ENCODE peak calls at places on chromosomes 2 and 18, in eight cellular contexts. One of them, this sample, is unnamed.

GRCh38 chr18:60446821-60447220 is 74.2 kb upstream of the MC4R start:
- DNase-seq in GM23248: peak
- DNase-seq in mesenchymal stem cell: no peak
- DNase-seq in uterus: no peak
- DNase-seq in cardiac muscle cell: no peak
- DNase-seq in mammary epithelial cell: no peak
- DNase-seq in A549: no peak
- DNase-seq in foreskin keratinocyte: no peak
- DNase-seq in this sample: no peak

GRCh38 chr2:204282525-204282924 is 262.8 kb upstream of the PARD3B start:
- DNase-seq in cardiac muscle cell: no peak
- DNase-seq in foreskin keratinocyte: peak
- DNase-seq in A549: peak
- DNase-seq in GM23248: no peak
- DNase-seq in mammary epithelial cell: peak
- DNase-seq in mesenchymal stem cell: peak
- DNase-seq in uterus: no peak
- DNase-seq in this sample: no peak

GRCh38 chr2:222952204-222952603 is 91.4 kb downstream of the ACSL3 start:
- DNase-seq in mesenchymal stem cell: no peak
- DNase-seq in cardiac muscle cell: no peak
- DNase-seq in uterus: no peak
- DNase-seq in GM23248: no peak
- DNase-seq in A549: no peak
- DNase-seq in mammary epithelial cell: no peak
- DNase-seq in foreskin keratinocyte: no peak
- DNase-seq in this sample: no peak

GRCh38 chr18:71431689-71432088 is 1112.5 kb downstream of the CBLN2 start:
- DNase-seq in uterus: no peak
- DNase-seq in mammary epithelial cell: no peak
- DNase-seq in mesenchymal stem cell: no peak
- DNase-seq in A549: no peak
- DNase-seq in cardiac muscle cell: no peak
- DNase-seq in foreskin keratinocyte: no peak
- DNase-seq in GM23248: no peak
- DNase-seq in this sample: no peak

GRCh38 chr2:176931588-176932563 is 280.7 kb upstream of the HNRNPA3 start:
- DNase-seq in cardiac muscle cell: peak
- DNase-seq in A549: peak
- DNase-seq in GM23248: peak
- DNase-seq in mammary epithelial cell: peak
- DNase-seq in foreskin keratinocyte: peak
- DNase-seq in uterus: no peak
- DNase-seq in mesenchymal stem cell: peak
- DNase-seq in this sample: no peak

GRCh38 chr2:234678721-234679120 is 181.8 kb upstream of the ARL4C start:
- DNase-seq in mesenchymal stem cell: peak
- DNase-seq in GM23248: peak
- DNase-seq in cardiac muscle cell: peak
- DNase-seq in mammary epithelial cell: no peak
- DNase-seq in A549: no peak
- DNase-seq in uterus: no peak
- DNase-seq in foreskin keratinocyte: no peak
- DNase-seq in this sample: no peak

GRCh38 chr2:190837991-190838390 is 42.6 kb upstream of the GLS start:
- DNase-seq in uterus: no peak
- DNase-seq in foreskin keratinocyte: peak
- DNase-seq in GM23248: peak
- DNase-seq in cardiac muscle cell: peak
- DNase-seq in mesenchymal stem cell: peak
- DNase-seq in A549: no peak
- DNase-seq in mammary epithelial cell: peak
- DNase-seq in this sample: no peak

GRCh38 chr2:11163439-11164317 is 8.4 kb downstream of the SLC66A3 start:
- DNase-seq in mesenchymal stem cell: no peak
- DNase-seq in uterus: no peak
- DNase-seq in foreskin keratinocyte: no peak
- DNase-seq in GM23248: no peak
- DNase-seq in mammary epithelial cell: no peak
- DNase-seq in A549: no peak
- DNase-seq in cardiac muscle cell: no peak
- DNase-seq in this sample: no peak

GRCh38 chr2:132670961-132671781 is 1.2 kb upstream of the LYPD1 start:
- DNase-seq in mammary epithelial cell: peak
- DNase-seq in uterus: no peak
- DNase-seq in GM23248: peak
- DNase-seq in A549: peak
- DNase-seq in foreskin keratinocyte: peak
- DNase-seq in mesenchymal stem cell: peak
- DNase-seq in cardiac muscle cell: peak
- DNase-seq in this sample: no peak

GRCh38 chr18:77300579-77300978 is 50.9 kb downstream of the GALR1 start:
- DNase-seq in uterus: no peak
- DNase-seq in mesenchymal stem cell: no peak
- DNase-seq in cardiac muscle cell: no peak
- DNase-seq in A549: no peak
- DNase-seq in GM23248: no peak
- DNase-seq in mammary epithelial cell: no peak
- DNase-seq in foreskin keratinocyte: no peak
- DNase-seq in this sample: no peak

GRCh38 chr2:208163489-208163888 is at the start of gene CRYGA:
- DNase-seq in A549: no peak
- DNase-seq in uterus: no peak
- DNase-seq in GM23248: no peak
- DNase-seq in cardiac muscle cell: no peak
- DNase-seq in mammary epithelial cell: no peak
- DNase-seq in foreskin keratinocyte: no peak
- DNase-seq in mesenchymal stem cell: no peak
- DNase-seq in this sample: no peak

GRCh38 chr2:38076710-38077430 is 919 bp upstream of the CYP1B1 start:
- DNase-seq in cardiac muscle cell: peak
- DNase-seq in foreskin keratinocyte: peak
- DNase-seq in A549: peak
- DNase-seq in GM23248: peak
- DNase-seq in mesenchymal stem cell: peak
- DNase-seq in mammary epithelial cell: peak
- DNase-seq in uterus: peak
- DNase-seq in this sample: no peak

GRCh38 chr18:11146238-11146946 is 3.0 kb downstream of the PIEZO2 start:
- DNase-seq in mammary epithelial cell: no peak
- DNase-seq in cardiac muscle cell: no peak
- DNase-seq in foreskin keratinocyte: no peak
- DNase-seq in mesenchymal stem cell: no peak
- DNase-seq in GM23248: no peak
- DNase-seq in A549: no peak
- DNase-seq in uterus: no peak
- DNase-seq in this sample: no peak

GRCh38 chr2:119062652-119063051 is 95.9 kb downstream of the C1QL2 start:
- DNase-seq in mesenchymal stem cell: no peak
- DNase-seq in mammary epithelial cell: no peak
- DNase-seq in cardiac muscle cell: no peak
- DNase-seq in GM23248: no peak
- DNase-seq in A549: no peak
- DNase-seq in foreskin keratinocyte: no peak
- DNase-seq in uterus: no peak
- DNase-seq in this sample: no peak

GRCh38 chr2:240252191-240252871 is 111.9 kb upstream of the OTOS start:
- DNase-seq in A549: no peak
- DNase-seq in mammary epithelial cell: no peak
- DNase-seq in uterus: no peak
- DNase-seq in cardiac muscle cell: no peak
- DNase-seq in foreskin keratinocyte: no peak
- DNase-seq in GM23248: no peak
- DNase-seq in mesenchymal stem cell: no peak
- DNase-seq in this sample: no peak

GRCh38 chr2:240250985-240251847 is 110.8 kb upstream of the OTOS start:
- DNase-seq in uterus: peak
- DNase-seq in A549: peak
- DNase-seq in mesenchymal stem cell: peak
- DNase-seq in cardiac muscle cell: peak
- DNase-seq in mammary epithelial cell: peak
- DNase-seq in foreskin keratinocyte: peak
- DNase-seq in GM23248: peak
- DNase-seq in this sample: peak

GRCh38 chr2:240250150-240250984 is 109.9 kb upstream of the OTOS start:
- DNase-seq in GM23248: no peak
- DNase-seq in cardiac muscle cell: no peak
- DNase-seq in A549: no peak
- DNase-seq in mammary epithelial cell: no peak
- DNase-seq in mesenchymal stem cell: no peak
- DNase-seq in uterus: no peak
- DNase-seq in foreskin keratinocyte: no peak
- DNase-seq in this sample: no peak

GRCh38 chr2:240252872-240253511 is 112.5 kb upstream of the OTOS start:
- DNase-seq in cardiac muscle cell: no peak
- DNase-seq in mammary epithelial cell: no peak
- DNase-seq in GM23248: no peak
- DNase-seq in foreskin keratinocyte: no peak
- DNase-seq in A549: no peak
- DNase-seq in uterus: no peak
- DNase-seq in mesenchymal stem cell: no peak
- DNase-seq in this sample: no peak

DNA sequence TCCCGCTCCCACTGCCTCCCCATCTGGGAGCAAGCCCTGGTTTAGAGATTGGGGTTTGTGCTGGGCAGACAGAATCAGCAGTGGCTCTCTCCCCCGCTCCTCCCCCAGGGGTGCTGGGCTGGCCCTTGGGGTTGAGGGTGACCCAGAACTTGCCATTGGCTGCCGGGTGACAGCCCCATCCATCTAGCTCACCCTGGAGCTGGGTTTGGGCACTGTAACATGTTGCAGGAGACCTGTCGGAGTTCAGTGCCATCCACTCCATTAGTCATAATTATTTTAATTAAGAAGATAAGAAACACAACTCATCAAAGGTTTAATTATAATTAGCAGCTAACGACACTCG is 111.4 kb upstream of the OTOS start:
- DNase-seq in mammary epithelial cell: no peak
- DNase-seq in cardiac muscle cell: no peak
- DNase-seq in mesenchymal stem cell: no peak
- DNase-seq in uterus: no peak
- DNase-seq in GM23248: no peak
- DNase-seq in A549: no peak
- DNase-seq in foreskin keratinocyte: no peak
- DNase-seq in this sample: no peak
- H3K27ac ChIP-seq in mammary epithelial cell: peak
- H3K27ac ChIP-seq in cardiac muscle cell: no peak
- H3K27ac ChIP-seq in mesenchymal stem cell: no peak
- H3K27ac ChIP-seq in uterus: peak
- H3K27ac ChIP-seq in GM23248: no peak
- H3K27ac ChIP-seq in A549: peak
- H3K27ac ChIP-seq in foreskin keratinocyte: no peak
- H3K27ac ChIP-seq in this sample: no peak

GRCh38 chr2:239289545-239289944 is 111.3 kb downstream of the HDAC4 start:
- DNase-seq in GM23248: no peak
- DNase-seq in mesenchymal stem cell: no peak
- DNase-seq in mammary epithelial cell: no peak
- DNase-seq in A549: no peak
- DNase-seq in uterus: no peak
- DNase-seq in cardiac muscle cell: no peak
- DNase-seq in foreskin keratinocyte: no peak
- DNase-seq in this sample: no peak

GRCh38 chr2:239292531-239292930 is 108.3 kb downstream of the HDAC4 start:
- DNase-seq in A549: no peak
- DNase-seq in foreskin keratinocyte: no peak
- DNase-seq in GM23248: no peak
- DNase-seq in mammary epithelial cell: no peak
- DNase-seq in uterus: no peak
- DNase-seq in mesenchymal stem cell: no peak
- DNase-seq in cardiac muscle cell: no peak
- DNase-seq in this sample: no peak

GRCh38 chr2:239288951-239289481 is 111.8 kb downstream of the HDAC4 start:
- DNase-seq in cardiac muscle cell: no peak
- DNase-seq in mesenchymal stem cell: peak
- DNase-seq in uterus: no peak
- DNase-seq in A549: no peak
- DNase-seq in GM23248: peak
- DNase-seq in mammary epithelial cell: no peak
- DNase-seq in foreskin keratinocyte: no peak
- DNase-seq in this sample: no peak

GRCh38 chr2:239291505-239292350 is 109.1 kb downstream of the HDAC4 start:
- DNase-seq in GM23248: no peak
- DNase-seq in uterus: no peak
- DNase-seq in A549: no peak
- DNase-seq in mesenchymal stem cell: no peak
- DNase-seq in cardiac muscle cell: no peak
- DNase-seq in foreskin keratinocyte: no peak
- DNase-seq in mammary epithelial cell: no peak
- DNase-seq in this sample: no peak

GRCh38 chr2:239290618-239291504 is 110.0 kb downstream of the HDAC4 start:
- DNase-seq in GM23248: peak
- DNase-seq in foreskin keratinocyte: peak
- DNase-seq in uterus: peak
- DNase-seq in cardiac muscle cell: no peak
- DNase-seq in A549: no peak
- DNase-seq in mesenchymal stem cell: peak
- DNase-seq in mammary epithelial cell: peak
- DNase-seq in this sample: no peak
- H3K27ac ChIP-seq in GM23248: no peak
- H3K27ac ChIP-seq in foreskin keratinocyte: peak
- H3K27ac ChIP-seq in uterus: peak
- H3K27ac ChIP-seq in cardiac muscle cell: peak
- H3K27ac ChIP-seq in A549: no peak
- H3K27ac ChIP-seq in mesenchymal stem cell: no peak
- H3K27ac ChIP-seq in mammary epithelial cell: peak
- H3K27ac ChIP-seq in this sample: no peak

GRCh38 chr2:73918856-73919255 is 7.8 kb upstream of the DGUOK start:
- DNase-seq in A549: no peak
- DNase-seq in cardiac muscle cell: no peak
- DNase-seq in mesenchymal stem cell: no peak
- DNase-seq in uterus: no peak
- DNase-seq in mammary epithelial cell: no peak
- DNase-seq in foreskin keratinocyte: no peak
- DNase-seq in GM23248: no peak
- DNase-seq in this sample: no peak
- H3K27ac ChIP-seq in A549: no peak
- H3K27ac ChIP-seq in cardiac muscle cell: no peak
- H3K27ac ChIP-seq in mesenchymal stem cell: no peak
- H3K27ac ChIP-seq in uterus: no peak
- H3K27ac ChIP-seq in mammary epithelial cell: no peak
- H3K27ac ChIP-seq in foreskin keratinocyte: no peak
- H3K27ac ChIP-seq in GM23248: no peak
- H3K27ac ChIP-seq in this sample: no peak

DNA sequence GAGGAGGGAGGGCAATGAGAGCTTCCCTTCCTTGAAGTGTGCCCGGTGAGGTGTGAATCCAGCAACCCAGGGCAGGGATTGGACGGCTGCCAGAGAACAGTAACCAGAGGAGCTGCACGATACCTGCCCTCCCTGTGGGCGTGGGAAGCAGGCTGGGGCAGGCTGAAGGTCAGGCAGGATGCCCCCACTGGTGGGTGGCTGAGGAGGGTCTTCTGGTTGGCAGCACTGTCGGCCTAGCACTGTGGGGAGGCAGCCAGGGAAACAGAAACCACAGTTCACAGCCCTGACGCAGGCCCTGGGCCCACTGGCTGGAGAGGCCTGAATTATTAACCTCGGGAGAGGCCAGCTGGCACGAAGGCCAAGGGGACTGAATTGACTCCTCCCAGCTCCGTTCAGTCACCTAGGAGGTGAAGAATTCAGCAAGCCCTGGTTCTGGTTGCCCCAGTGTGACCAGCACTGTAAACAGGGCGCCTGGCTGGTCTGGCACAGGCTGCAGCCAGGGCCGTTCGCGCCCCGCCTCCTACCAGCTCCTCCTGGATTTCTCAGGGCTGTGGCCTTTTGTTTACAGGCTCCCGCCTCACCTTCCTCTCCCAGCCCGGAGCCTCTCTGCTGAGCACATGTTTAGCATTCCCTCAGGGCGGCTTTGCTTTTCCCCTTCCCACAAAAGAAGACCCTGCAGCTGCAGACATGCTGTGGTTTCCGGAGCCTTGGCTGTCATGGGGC is 97.7 kb downstream of the B3GNT2 start:
- DNase-seq in foreskin keratinocyte: peak
- DNase-seq in uterus: peak
- DNase-seq in mammary epithelial cell: peak
- DNase-seq in A549: peak
- DNase-seq in GM23248: no peak
- DNase-seq in mesenchymal stem cell: peak
- DNase-seq in cardiac muscle cell: peak
- DNase-seq in this sample: no peak
- H3K27ac ChIP-seq in foreskin keratinocyte: no peak
- H3K27ac ChIP-seq in uterus: peak
- H3K27ac ChIP-seq in mammary epithelial cell: no peak
- H3K27ac ChIP-seq in A549: peak
- H3K27ac ChIP-seq in GM23248: no peak
- H3K27ac ChIP-seq in mesenchymal stem cell: peak
- H3K27ac ChIP-seq in cardiac muscle cell: peak
- H3K27ac ChIP-seq in this sample: no peak